ENCODE peak calls at places on chromosome 22, in seven cellular contexts. C is AG09309, V is GM20000, R is Calu3, X is pancreas, B is GM23338, O is kidney epithelial cell. T is an unnamed sample.
A peak's percentile ranks its signal among the peaks of the same experiment; 100 is the strongest.

GRCh38 chr22:27381552-27381951 is 420.0 kb downstream of the MN1 start:
- DNase-seq in B (no peak), O (no peak), X (no peak), V (no peak), R (no peak), C (no peak), T (no peak)

GRCh38 chr22:29330753-29331152 is 15.3 kb upstream of the RASL10A start:
- DNase-seq in O (no peak), V (no peak), X (no peak), C (no peak), B (no peak), R (no peak), T (no peak)

GRCh38 chr22:28846994-28847393 is 36.4 kb upstream of the ZNRF3 start:
- DNase-seq in R (no peak), V (no peak), X (no peak), B (no peak), O (no peak), C (no peak), T (no peak)

GRCh38 chr22:32142600-32142999 is 16.5 kb downstream of the C22orf42 start:
- DNase-seq in B (no peak), C (no peak), X (no peak), O (no peak), V (no peak), R (no peak), T (no peak)

GRCh38 chr22:46619830-46620501 is at the start of gene GRAMD4:
- DNase-seq in C (no peak), X (no peak), B (no peak), R (no peak), V (no peak), O (no peak), T (no peak)

GRCh38 chr22:39318507-39319283 is 728 bp downstream of the RPL3 start:
- DNase-seq in V (no peak), R (no peak), X (no peak), O (no peak), C (no peak), B (no peak), T (no peak)

GRCh38 chr22:41367039-41367679 is 14.6 kb upstream of the TEF start:
- DNase-seq in O (peak; percentile 80), V (no peak), R (peak; percentile 97), C (peak; percentile 69), X (peak; percentile 100), B (peak; percentile 58), T (no peak)

GRCh38 chr22:16824718-16825687 is at the start of gene XKR3:
- DNase-seq in C (no peak), R (no peak), V (peak; percentile 27), B (peak; percentile 23), X (no peak), O (peak; percentile 1), T (no peak)

GRCh38 chr22:42473484-42474193 is 41.4 kb upstream of the NFAM1 start:
- DNase-seq in O (peak; percentile 14), V (peak; percentile 51), B (peak; percentile 84), X (no peak), C (peak; percentile 20), R (peak; percentile 51), T (no peak)